ENCODE peak calls at places on chromosomes 2 and 18, in nine cellular contexts. Q is germinal center, I is activated T-helper 1 cell treated with Interleukin-2 at 50 U/mL for 16 hours, P is NCI-H1105 treated with DMSO at 0.1 percent for 48 hours, K is H4, S is T-helper 17 cell, Y is COR-L47, E is NCI-H1694 treated with DMSO at 0.1 percent for 48 hours, V is NCI-H2227 treated with DMSO at 0.1 percent for 48 hours. A is an unnamed sample.

GRCh38 chr2:191582355-191582754 is 95.6 kb upstream of the NABP1 start:
- DNase-seq in E (no peak), S (no peak), Q (no peak), I (no peak), P (no peak), Y (no peak), V (no peak), K (no peak), A (peak)

GRCh38 chr2:225737556-225737955 is 338.0 kb downstream of the NYAP2 start:
- DNase-seq in S (no peak), P (no peak), K (peak), Q (no peak), E (no peak), Y (no peak), I (no peak), V (no peak), A (peak)

GRCh38 chr2:55776966-55777365 is 83.3 kb upstream of the PNPT1 start:
- DNase-seq in E (no peak), S (no peak), V (no peak), K (no peak), I (no peak), Q (no peak), Y (no peak), P (no peak), A (no peak)

GRCh38 chr2:189763908-189764661 is 1.5 kb upstream of the OSGEPL1 start:
- DNase-seq in S (no peak), Y (no peak), E (peak), P (no peak), K (no peak), Q (no peak), V (no peak), I (no peak), A (peak)

GRCh38 chr2:187117483-187117882 is 268.5 kb upstream of the ZSWIM2 start:
- DNase-seq in V (no peak), K (no peak), Y (no peak), S (no peak), E (no peak), Q (no peak), P (no peak), I (no peak), A (no peak)

GRCh38 chr2:41736586-41736985 is 311.2 kb upstream of the PKDCC start:
- DNase-seq in Q (no peak), Y (no peak), S (no peak), E (no peak), V (no peak), K (no peak), I (no peak), P (no peak), A (no peak)

GRCh38 chr18:34647251-34647650 is 62.8 kb upstream of the DTNA start:
- DNase-seq in E (no peak), K (no peak), V (no peak), S (no peak), P (no peak), I (no peak), Q (peak), Y (no peak), A (no peak)

GRCh38 chr2:118118479-118118878 is 30.2 kb downstream of the INSIG2 start:
- DNase-seq in Y (no peak), I (no peak), P (no peak), Q (no peak), E (no peak), S (no peak), V (no peak), K (no peak), A (no peak)

GRCh38 chr2:67374949-67375348 is 22.2 kb upstream of the ETAA1 start:
- DNase-seq in K (no peak), E (no peak), Y (no peak), I (no peak), V (no peak), S (no peak), P (no peak), Q (no peak), A (no peak)

GRCh38 chr2:136122654-136123053 is 4.7 kb upstream of the CXCR4 start:
- DNase-seq in Y (no peak), I (no peak), Q (no peak), V (no peak), E (no peak), P (no peak), S (no peak), K (no peak), A (no peak)

GRCh38 chr18:54973046-54973445 is 13.8 kb upstream of the CCDC68 start:
- DNase-seq in S (no peak), V (no peak), Y (no peak), P (no peak), Q (no peak), I (no peak), E (no peak), K (no peak), A (peak)

GRCh38 chr18:9361191-9361590 is 26.6 kb downstream of the TWSG1 start:
- DNase-seq in Q (no peak), Y (no peak), P (no peak), S (no peak), E (no peak), K (no peak), I (no peak), V (no peak), A (no peak)

GRCh38 chr2:109275120-109276040 is 146.4 kb downstream of the SH3RF3 start:
- DNase-seq in Y (no peak), V (peak), E (no peak), I (no peak), P (peak), S (no peak), Q (no peak), K (no peak), A (no peak)

GRCh38 chr2:119283873-119284331 is 60.3 kb downstream of the STEAP3 start:
- DNase-seq in Q (no peak), V (no peak), P (no peak), E (no peak), I (no peak), S (no peak), Y (no peak), K (peak), A (peak)

GRCh38 chr2:144099746-144100438 is 420.0 kb downstream of the ZEB2 start:
- DNase-seq in S (no peak), K (peak), P (no peak), Q (no peak), E (no peak), I (no peak), Y (no peak), V (no peak), A (peak)

GRCh38 chr2:56739421-56739820 is 555.6 kb downstream of the CCDC85A start:
- DNase-seq in P (no peak), Q (no peak), E (no peak), Y (no peak), S (no peak), K (no peak), V (no peak), I (no peak), A (no peak)

GRCh38 chr2:44766220-44766619 is 175.3 kb upstream of the SIX3 start:
- DNase-seq in P (no peak), I (no peak), E (no peak), Y (no peak), V (no peak), S (no peak), K (no peak), Q (no peak), A (no peak)

GRCh38 chr2:189444322-189444721 is 3.0 kb downstream of the WDR75 start:
- DNase-seq in V (no peak), I (no peak), K (no peak), E (no peak), Q (no peak), P (no peak), Y (no peak), S (no peak), A (peak)

A was measured in fibroblast of mammary gland.